ENCODE peak calls at places on chromosomes 12 and 14, in six cellular contexts. E, S, K, Q, L and I are unnamed samples.

GRCh38 chr12:99087278-99087677 is 442.2 kb downstream of the APAF1 start:
- DNase-seq in Q (no peak), S (no peak), K (no peak), E (no peak), L (no peak), I (no peak)

GRCh38 chr12:87801860-87802720 is 227.1 kb downstream of the C12orf50 start:
- DNase-seq in Q (no peak), K (no peak), E (no peak), L (no peak), S (no peak), I (no peak)

GRCh38 chr12:8887285-8887715 is 27.0 kb upstream of the PHC1 start:
- DNase-seq in S (no peak), L (no peak), E (no peak), K (no peak), Q (peak), I (no peak)

GRCh38 chr14:105900398-105901160 is 374.2 kb downstream of the TMEM121 start:
- DNase-seq in S (no peak), L (no peak), E (no peak), Q (peak), K (no peak), I (no peak)

GRCh38 chr12:101933866-101934514 is 56.6 kb downstream of the DRAM1 start:
- DNase-seq in E (no peak), K (no peak), Q (no peak), L (no peak), S (no peak), I (no peak)

GRCh38 chr14:22551597-22551982 is 37.4 kb downstream of the DAD1 start:
- DNase-seq in E (no peak), Q (no peak), S (no peak), L (no peak), K (no peak), I (no peak)

GRCh38 chr12:57840701-57841100 is 5.8 kb downstream of the CTDSP2 start:
- DNase-seq in S (peak), K (no peak), E (no peak), L (no peak), Q (no peak), I (no peak)

GRCh38 chr14:76473381-76474263 is 97.7 kb downstream of the ESRRB start:
- DNase-seq in L (no peak), S (no peak), E (peak), K (no peak), Q (no peak), I (no peak)

GRCh38 chr12:953776-954175 is 4.3 kb upstream of the RAD52 start:
- DNase-seq in E (no peak), K (no peak), S (no peak), L (no peak), Q (no peak), I (no peak)

GRCh38 chr12:6391013-6391412 is 7.1 kb downstream of the LTBR start:
- DNase-seq in L (no peak), S (no peak), Q (no peak), K (no peak), E (no peak), I (no peak)

GRCh38 chr12:78210894-78211302 is 380.2 kb downstream of the NAV3 start:
- DNase-seq in S (no peak), L (no peak), K (no peak), E (no peak), Q (no peak), I (no peak)

GRCh38 chr12:127052491-127053232 is 1214.3 kb upstream of the TMEM132C start:
- DNase-seq in K (no peak), L (no peak), E (no peak), S (no peak), Q (no peak), I (no peak)

GRCh38 chr12:88579572-88579940 is 715 bp downstream of the KITLG start:
- DNase-seq in K (no peak), Q (no peak), S (no peak), L (no peak), E (peak), I (no peak)

GRCh38 chr14:99357151-99357550 is 85.2 kb upstream of the BCL11B start:
- DNase-seq in Q (no peak), E (no peak), L (no peak), K (no peak), S (no peak), I (no peak)

GRCh38 chr14:45705954-45706353 is 453.0 kb upstream of the MIS18BP1 start:
- DNase-seq in L (no peak), S (no peak), Q (no peak), K (no peak), E (no peak), I (no peak)

GRCh38 chr14:94337274-94337673 is 14.1 kb upstream of the SERPINA6 start:
- DNase-seq in L (no peak), Q (no peak), K (no peak), E (no peak), S (no peak), I (no peak)

GRCh38 chr14:101471723-101472517 is 89.4 kb upstream of the DIO3 start:
- DNase-seq in L (no peak), Q (no peak), E (peak), K (no peak), S (no peak), I (no peak)

GRCh38 chr12:54019111-54019811 is 9.0 kb upstream of the HOXC6 start:
- DNase-seq in S (no peak), Q (peak), K (no peak), E (peak), L (no peak), I (no peak)

GRCh38 chr14:53955671-53956426 is 776 bp downstream of the BMP4 start:
- DNase-seq in E (peak), L (no peak), K (no peak), S (peak), Q (no peak), I (no peak)

GRCh38 chr12:48018618-48018995 is 14.3 kb upstream of the COL2A1 start:
- DNase-seq in S (no peak), E (no peak), K (no peak), L (no peak), Q (no peak), I (no peak)

GRCh38 chr14:72736791-72737559 is 156.9 kb downstream of the DPF3 start:
- DNase-seq in S (no peak), K (no peak), L (no peak), Q (no peak), E (no peak), I (no peak)

GRCh38 chr14:24058951-24059475 is 7.2 kb downstream of the CARMIL3 start:
- DNase-seq in K (no peak), E (no peak), S (no peak), Q (no peak), L (no peak), I (peak)

GRCh38 chr12:80861636-80862378 is 75.9 kb downstream of the LIN7A start:
- DNase-seq in K (no peak), Q (no peak), E (no peak), L (no peak), S (no peak), I (no peak)

GRCh38 chr12:30043151-30043550 is 259.4 kb upstream of the TMTC1 start:
- DNase-seq in E (no peak), K (no peak), L (no peak), Q (no peak), S (no peak), I (no peak)

GRCh38 chr14:24339284-24340151 is at the start of gene RIPK3:
- DNase-seq in S (no peak), E (peak), Q (no peak), L (peak), K (peak), I (peak)

GRCh38 chr14:59631237-59631636 is 54.6 kb upstream of the CCDC175 start:
- DNase-seq in K (no peak), Q (peak), E (peak), L (no peak), S (peak), I (no peak)

GRCh38 chr12:104479141-104479662 is 22.5 kb downstream of the CHST11 start:
- DNase-seq in L (no peak), E (no peak), S (no peak), Q (no peak), K (no peak), I (no peak)

GRCh38 chr12:117334855-117335587 is 26.4 kb downstream of the NOS1 start:
- DNase-seq in K (no peak), L (no peak), S (no peak), Q (no peak), E (no peak), I (no peak)

GRCh38 chr14:58687232-58687795 is 49.6 kb downstream of the DACT1 start:
- DNase-seq in L (no peak), Q (no peak), E (peak), S (no peak), K (no peak), I (no peak)

GRCh38 chr14:97120204-97121120 is 323.3 kb downstream of the VRK1 start:
- DNase-seq in K (no peak), Q (no peak), L (peak), E (no peak), S (no peak), I (no peak)

GRCh38 chr12:81296556-81297305 is 218.9 kb downstream of the ACSS3 start:
- DNase-seq in S (no peak), Q (no peak), E (no peak), L (no peak), K (no peak), I (no peak)

GRCh38 chr14:101721951-101722661 is 39.4 kb upstream of the PPP2R5C start:
- DNase-seq in E (no peak), K (no peak), L (no peak), Q (no peak), S (peak), I (no peak)

GRCh38 chr12:120820885-120821510 is 83.2 kb downstream of the SPPL3 start:
- DNase-seq in E (no peak), S (no peak), Q (no peak), L (no peak), K (no peak), I (no peak)

DNA sequence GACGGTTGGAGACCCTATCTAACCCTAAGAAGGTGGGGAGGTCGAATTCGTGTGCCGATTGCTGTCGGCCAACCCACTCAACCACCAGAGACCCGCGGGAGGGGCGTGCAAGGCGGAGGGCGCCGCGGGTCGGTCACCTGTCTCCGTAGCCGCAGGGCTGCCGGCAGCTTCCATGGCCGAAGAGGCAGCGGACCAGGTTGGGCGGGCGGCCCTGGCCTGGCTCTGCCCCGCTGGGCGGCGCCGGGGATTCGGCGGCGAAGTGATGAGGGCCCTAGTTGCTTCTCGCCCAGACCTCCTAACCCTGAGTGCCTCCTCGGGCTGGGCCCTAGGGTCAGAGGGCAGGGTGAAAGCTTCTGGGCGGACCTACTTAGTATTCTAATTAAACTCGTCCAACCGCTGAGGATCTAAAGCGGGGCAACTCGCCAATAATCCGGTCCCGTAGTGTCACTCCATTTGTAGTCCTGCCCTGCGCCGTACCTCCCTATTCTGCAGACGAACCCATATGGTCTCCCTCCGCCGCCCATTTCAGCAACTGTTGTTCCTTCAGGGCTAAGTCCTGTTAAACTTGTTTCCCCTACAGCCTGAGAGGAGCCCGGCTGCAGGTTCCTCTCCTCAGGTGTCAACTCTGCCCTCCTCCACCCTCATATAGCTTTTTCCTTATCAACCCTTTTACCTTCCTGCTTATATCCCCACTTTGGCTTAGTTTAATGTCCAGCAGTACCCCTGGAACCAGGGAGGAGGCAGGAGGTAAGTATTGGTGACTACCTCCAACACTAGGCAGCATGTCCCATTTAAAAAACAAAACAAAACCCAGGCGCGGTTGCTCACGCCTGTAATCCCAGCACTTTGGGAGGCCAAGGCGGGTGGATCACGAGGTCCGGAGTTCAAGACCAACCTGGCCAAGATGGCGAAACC is at the start of gene PYM1:
- DNase-seq in E (peak), Q (peak), S (peak), K (no peak), L (peak), I (peak)
- TF ChIP-seq POLR2A in E (peak), Q (peak), S (peak), K (peak), L (peak), I (peak)

GRCh38 chr14:91751719-91752118 is 19.8 kb upstream of the CATSPERB start:
- DNase-seq in Q (no peak), E (no peak), L (no peak), K (no peak), S (no peak), I (no peak)

GRCh38 chr14:91752956-91753355 is 21.1 kb upstream of the CATSPERB start:
- DNase-seq in L (no peak), E (no peak), Q (no peak), K (no peak), S (no peak), I (no peak)

GRCh38 chr14:91754819-91755218 is 22.9 kb upstream of the CATSPERB start:
- DNase-seq in L (no peak), S (no peak), Q (no peak), E (no peak), K (no peak), I (no peak)

GRCh38 chr14:91754185-91754584 is 22.3 kb upstream of the CATSPERB start:
- DNase-seq in K (no peak), L (no peak), Q (no peak), S (no peak), E (no peak), I (no peak)

GRCh38 chr14:91753501-91754128 is 21.7 kb upstream of the CATSPERB start:
- DNase-seq in L (no peak), E (no peak), S (no peak), K (no peak), Q (no peak), I (no peak)
- TF ChIP-seq TAF1 in L (no peak), E (no peak), S (no peak), K (no peak), Q (no peak), I (no peak)

GRCh38 chr12:64104376-64104775 is 117.7 kb downstream of the KICS2 start:
- DNase-seq in E (no peak), L (no peak), S (no peak), Q (no peak), K (no peak), I (no peak)
- TF ChIP-seq POLR2AphosphoS5 in E (no peak), L (no peak), S (no peak), Q (no peak), K (no peak), I (no peak)

GRCh38 chr12:108854453-108855283 is 2.7 kb downstream of the SSH1 start:
- DNase-seq in S (no peak), E (no peak), K (no peak), L (peak), Q (no peak), I (no peak)

GRCh38 chr12:108855284-108856169 is 1.9 kb downstream of the SSH1 start:
- DNase-seq in L (no peak), K (no peak), S (peak), E (no peak), Q (peak), I (no peak)

GRCh38 chr12:108856170-108856427 is 1.3 kb downstream of the SSH1 start:
- DNase-seq in S (no peak), Q (no peak), L (no peak), K (no peak), E (no peak), I (no peak)

GRCh38 chr12:108857158-108857407 is 300 bp downstream of the SSH1 start:
- DNase-seq in Q (no peak), E (no peak), L (no peak), K (no peak), S (no peak), I (no peak)

DNA sequence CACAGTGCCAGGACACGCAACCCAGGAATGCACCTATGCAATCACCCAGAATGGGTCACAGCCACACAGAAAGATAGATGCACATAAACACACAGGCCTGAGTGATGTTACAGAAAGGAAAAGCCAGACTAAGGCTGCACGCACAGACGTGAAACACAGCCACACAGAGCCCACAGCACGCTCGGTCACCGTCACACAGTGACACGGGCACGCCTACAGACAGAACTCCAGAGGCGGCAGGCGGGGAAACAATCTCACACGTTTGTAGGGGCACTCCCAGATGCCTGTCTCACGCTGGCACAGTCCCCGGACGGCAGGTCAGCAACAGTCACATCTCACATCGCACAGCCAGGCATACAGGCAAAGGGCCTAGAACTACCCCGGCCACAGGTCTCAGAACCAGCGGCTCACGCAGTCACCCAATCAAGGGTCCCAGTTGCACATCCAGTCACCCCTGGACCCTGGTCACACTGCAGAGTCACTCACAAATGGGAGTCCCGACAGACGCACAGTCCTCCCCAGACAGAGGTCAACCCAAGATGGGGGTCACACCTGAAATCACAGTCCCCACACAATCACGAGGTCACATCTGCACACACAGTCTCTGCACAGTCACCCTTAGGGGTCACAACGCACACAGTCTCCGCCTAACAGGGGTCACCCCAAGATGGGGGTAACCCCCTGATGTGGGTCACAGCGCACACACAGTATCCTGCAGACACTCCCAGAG is 790 bp downstream of the SSH1 start:
- DNase-seq in L (no peak), S (peak), K (no peak), E (peak), Q (peak), I (no peak)
- TF ChIP-seq POLR2A in L (no peak), S (peak), K (peak), E (no peak), Q (no peak), I (peak)

DNA sequence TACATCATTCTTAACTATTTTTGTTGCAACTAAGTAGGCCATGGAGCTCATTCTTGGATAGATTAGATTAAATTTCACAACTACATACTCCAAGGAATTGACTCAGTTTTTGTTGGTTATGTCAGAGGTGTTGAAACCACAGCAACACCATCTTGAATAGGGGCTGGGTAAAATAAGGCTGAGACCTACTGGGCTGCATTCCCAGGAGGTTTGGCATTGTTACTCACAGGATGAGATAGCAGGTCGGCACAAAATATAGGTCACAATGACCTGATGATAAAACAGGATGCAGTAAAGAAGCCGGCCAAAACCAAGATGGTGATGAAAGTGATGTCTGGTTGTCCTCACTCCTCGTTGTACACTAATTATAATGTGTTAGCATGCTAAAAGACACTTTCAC is 20.9 kb downstream of the DMAC2L start:
- DNase-seq in S (no peak), E (no peak), Q (no peak), K (no peak), L (no peak), I (no peak)
- TF ChIP-seq TAF1 in S (no peak), E (no peak), Q (no peak), K (no peak), L (no peak), I (no peak)

DNA sequence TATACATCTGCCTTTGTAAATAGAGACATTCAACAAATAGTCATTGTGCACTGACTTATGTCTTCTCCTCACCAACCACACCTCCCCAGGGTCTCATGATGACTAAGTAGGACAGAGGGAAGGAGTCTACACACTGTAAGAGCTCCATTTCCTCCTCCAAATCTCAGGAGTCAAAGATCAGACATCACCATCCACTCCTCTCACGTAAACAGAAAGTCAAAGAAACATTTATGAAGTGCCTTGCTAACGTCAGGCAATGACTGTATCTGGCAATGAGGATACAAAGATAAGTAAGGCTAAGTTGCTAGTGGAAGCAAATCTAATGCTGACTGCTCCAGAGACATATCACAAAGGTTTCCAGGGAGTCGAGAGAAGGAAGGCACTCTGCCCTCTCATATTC is 88.9 kb downstream of the SLC2A13 start:
- DNase-seq in S (no peak), L (no peak), E (no peak), Q (no peak), K (no peak), I (no peak)
- TF ChIP-seq POLR2AphosphoS5 in S (no peak), L (no peak), E (no peak), Q (no peak), K (no peak), I (no peak)

DNA sequence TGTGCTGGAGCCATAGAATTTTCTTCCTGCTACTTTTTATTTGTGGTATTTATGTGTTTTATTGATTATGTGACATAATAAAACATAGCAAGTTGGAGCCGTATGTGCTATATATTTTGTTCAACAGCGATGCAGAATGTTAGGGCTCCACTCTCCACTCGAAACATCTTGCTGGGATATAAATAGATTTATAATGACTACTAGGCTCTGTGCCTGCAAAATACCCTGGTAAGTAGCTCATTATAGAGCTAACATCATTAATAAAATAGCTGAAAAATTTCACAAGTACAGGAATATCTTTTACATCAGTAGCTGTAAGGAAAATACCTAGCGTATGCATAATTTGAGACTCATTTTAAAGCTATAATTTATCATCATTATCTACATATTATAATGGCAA is 262.9 kb downstream of the NEDD1 start:
- DNase-seq in E (no peak), Q (no peak), K (no peak), S (no peak), L (no peak), I (no peak)
- TF ChIP-seq POLR2A in E (no peak), Q (no peak), K (no peak), S (no peak), L (no peak), I (no peak)

DNA sequence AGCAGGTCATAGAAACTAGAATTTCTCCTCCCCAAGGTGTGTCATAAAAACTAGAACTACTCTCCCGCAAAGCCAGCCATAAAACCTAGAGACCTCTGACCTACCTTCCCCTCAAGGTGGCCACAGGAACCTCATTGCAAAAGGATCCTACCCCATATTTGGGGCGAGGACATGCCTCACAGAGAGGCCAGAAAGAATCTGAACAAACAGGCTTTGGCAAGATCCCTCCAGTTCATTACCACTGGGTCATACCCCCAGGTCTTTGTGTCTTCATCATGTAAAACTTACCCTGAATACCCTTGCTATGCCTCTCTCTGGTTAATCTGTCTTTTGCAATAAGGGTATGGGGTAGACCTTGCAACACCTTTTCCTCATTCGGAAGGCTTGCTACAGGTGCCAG is 64.8 kb upstream of the ZFP36L1 start:
- DNase-seq in E (peak), S (no peak), K (no peak), L (no peak), Q (no peak), I (no peak)
- TF ChIP-seq TAF1 in E (no peak), S (no peak), K (no peak), L (no peak), Q (no peak), I (no peak)